ENCODE peak calls at places on chromosomes 7 and 10, in six cellular contexts. One of them, this sample, is unnamed.

GRCh38 chr10:121698336-121698735 is 100.1 kb upstream of the FGFR2 start:
- DNase-seq in brain microvascular endothelial cell: no peak
- DNase-seq in foreskin fibroblast: no peak
- DNase-seq in coronary artery: no peak
- DNase-seq in IMR-90: no peak
- DNase-seq in OCI-LY7: no peak
- DNase-seq in this sample: no peak

GRCh38 chr10:43355749-43356371 is 15.6 kb upstream of the FXYD4 start:
- DNase-seq in brain microvascular endothelial cell: peak
- DNase-seq in foreskin fibroblast: peak
- DNase-seq in coronary artery: no peak
- DNase-seq in IMR-90: no peak
- DNase-seq in OCI-LY7: no peak
- DNase-seq in this sample: no peak

GRCh38 chr10:75097666-75098285 is 13.7 kb upstream of the SAMD8 start:
- DNase-seq in brain microvascular endothelial cell: peak
- DNase-seq in foreskin fibroblast: peak
- DNase-seq in coronary artery: no peak
- DNase-seq in IMR-90: peak
- DNase-seq in OCI-LY7: peak
- DNase-seq in this sample: peak

GRCh38 chr10:46522295-46523118 is 34.0 kb downstream of the GPRIN2 start:
- DNase-seq in brain microvascular endothelial cell: no peak
- DNase-seq in foreskin fibroblast: no peak
- DNase-seq in coronary artery: no peak
- DNase-seq in IMR-90: no peak
- DNase-seq in OCI-LY7: no peak
- DNase-seq in this sample: no peak

GRCh38 chr10:112952282-112952991 is 2.4 kb downstream of the TCF7L2 start:
- DNase-seq in brain microvascular endothelial cell: no peak
- DNase-seq in foreskin fibroblast: peak
- DNase-seq in coronary artery: no peak
- DNase-seq in IMR-90: peak
- DNase-seq in OCI-LY7: no peak
- DNase-seq in this sample: peak

GRCh38 chr7:95607477-95608010 is 11.2 kb upstream of the PDK4 start:
- DNase-seq in brain microvascular endothelial cell: no peak
- DNase-seq in foreskin fibroblast: no peak
- DNase-seq in coronary artery: no peak
- DNase-seq in IMR-90: no peak
- DNase-seq in OCI-LY7: no peak
- DNase-seq in this sample: peak

GRCh38 chr10:131771634-131772358 is 129.0 kb upstream of the PPP2R2D start:
- DNase-seq in brain microvascular endothelial cell: no peak
- DNase-seq in foreskin fibroblast: no peak
- DNase-seq in coronary artery: no peak
- DNase-seq in IMR-90: no peak
- DNase-seq in OCI-LY7: no peak
- DNase-seq in this sample: no peak

GRCh38 chr7:1961776-1962276 is 270.9 kb downstream of the MAD1L1 start:
- DNase-seq in brain microvascular endothelial cell: peak
- DNase-seq in foreskin fibroblast: peak
- DNase-seq in coronary artery: no peak
- DNase-seq in IMR-90: peak
- DNase-seq in OCI-LY7: no peak
- DNase-seq in this sample: peak

GRCh38 chr7:28808786-28809533 is 149.2 kb downstream of the TRIL start:
- DNase-seq in brain microvascular endothelial cell: no peak
- DNase-seq in foreskin fibroblast: peak
- DNase-seq in coronary artery: no peak
- DNase-seq in IMR-90: peak
- DNase-seq in OCI-LY7: peak
- DNase-seq in this sample: no peak

GRCh38 chr7:138773176-138773575 is 24.6 kb upstream of the TMEM213 start:
- DNase-seq in brain microvascular endothelial cell: no peak
- DNase-seq in foreskin fibroblast: no peak
- DNase-seq in coronary artery: no peak
- DNase-seq in IMR-90: no peak
- DNase-seq in OCI-LY7: no peak
- DNase-seq in this sample: no peak

GRCh38 chr10:50624866-50625491 is 1.2 kb upstream of the SGMS1 start:
- DNase-seq in brain microvascular endothelial cell: peak
- DNase-seq in foreskin fibroblast: peak
- DNase-seq in coronary artery: no peak
- DNase-seq in IMR-90: peak
- DNase-seq in OCI-LY7: peak
- DNase-seq in this sample: peak

GRCh38 chr10:119413738-119414611 is 128.5 kb downstream of the RGS10 start:
- DNase-seq in brain microvascular endothelial cell: peak
- DNase-seq in foreskin fibroblast: peak
- DNase-seq in coronary artery: no peak
- DNase-seq in IMR-90: peak
- DNase-seq in OCI-LY7: no peak
- DNase-seq in this sample: peak

GRCh38 chr7:106767498-106768323 is 97.4 kb upstream of the PIK3CG start:
- DNase-seq in brain microvascular endothelial cell: no peak
- DNase-seq in foreskin fibroblast: peak
- DNase-seq in coronary artery: no peak
- DNase-seq in IMR-90: peak
- DNase-seq in OCI-LY7: peak
- DNase-seq in this sample: peak

GRCh38 chr10:48568546-48568945 is 36.3 kb downstream of the ARHGAP22 start:
- DNase-seq in brain microvascular endothelial cell: no peak
- DNase-seq in foreskin fibroblast: no peak
- DNase-seq in coronary artery: peak
- DNase-seq in IMR-90: no peak
- DNase-seq in OCI-LY7: no peak
- DNase-seq in this sample: no peak

GRCh38 chr10:132406750-132407149 is 9.8 kb downstream of the PWWP2B start:
- DNase-seq in brain microvascular endothelial cell: no peak
- DNase-seq in foreskin fibroblast: no peak
- DNase-seq in coronary artery: no peak
- DNase-seq in IMR-90: no peak
- DNase-seq in OCI-LY7: no peak
- DNase-seq in this sample: no peak

GRCh38 chr10:114024876-114025609 is 18.6 kb upstream of the ADRB1 start:
- DNase-seq in brain microvascular endothelial cell: no peak
- DNase-seq in foreskin fibroblast: peak
- DNase-seq in coronary artery: no peak
- DNase-seq in IMR-90: peak
- DNase-seq in OCI-LY7: peak
- DNase-seq in this sample: peak

DNA sequence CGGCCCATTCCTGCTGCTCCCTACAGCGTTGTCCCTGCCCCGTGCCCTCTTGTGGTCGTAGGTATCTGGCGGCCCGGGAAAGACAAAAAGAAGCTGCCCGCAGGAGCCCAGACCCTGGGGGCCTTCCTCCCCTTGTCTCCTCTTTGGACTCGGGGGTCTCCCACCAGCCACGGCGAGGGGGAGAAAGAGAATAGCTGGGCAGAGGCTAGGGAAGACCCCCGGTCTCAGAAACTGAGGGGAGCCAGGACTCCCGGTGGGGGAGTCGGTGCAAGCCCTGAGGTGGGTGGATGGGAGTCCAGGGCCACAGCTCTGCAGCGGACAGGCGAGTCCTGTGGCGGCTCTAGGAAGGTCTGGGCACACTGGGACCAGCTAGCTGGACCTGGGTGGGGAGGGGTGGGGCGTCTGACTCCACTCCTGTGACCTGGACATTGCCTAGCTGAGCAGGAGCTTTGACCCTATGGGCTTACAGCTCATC is 1.3 kb upstream of the SH2D4B start:
- DNase-seq in brain microvascular endothelial cell: no peak
- DNase-seq in foreskin fibroblast: no peak
- DNase-seq in coronary artery: no peak
- DNase-seq in IMR-90: no peak
- DNase-seq in OCI-LY7: no peak
- DNase-seq in this sample: no peak
- H3K4me3 ChIP-seq in brain microvascular endothelial cell: no peak
- H3K4me3 ChIP-seq in foreskin fibroblast: peak
- H3K4me3 ChIP-seq in coronary artery: peak
- H3K4me3 ChIP-seq in IMR-90: no peak
- H3K4me3 ChIP-seq in OCI-LY7: peak
- H3K4me3 ChIP-seq in this sample: no peak

GRCh38 chr7:123211545-123211944 is 11.8 kb upstream of the SLC13A1 start:
- DNase-seq in brain microvascular endothelial cell: no peak
- DNase-seq in foreskin fibroblast: no peak
- DNase-seq in coronary artery: no peak
- DNase-seq in IMR-90: no peak
- DNase-seq in OCI-LY7: no peak
- DNase-seq in this sample: no peak

GRCh38 chr7:123209786-123210185 is 10.0 kb upstream of the SLC13A1 start:
- DNase-seq in brain microvascular endothelial cell: peak
- DNase-seq in foreskin fibroblast: no peak
- DNase-seq in coronary artery: no peak
- DNase-seq in IMR-90: no peak
- DNase-seq in OCI-LY7: no peak
- DNase-seq in this sample: no peak

GRCh38 chr7:123204206-123204835 is 4.6 kb upstream of the SLC13A1 start:
- DNase-seq in brain microvascular endothelial cell: no peak
- DNase-seq in foreskin fibroblast: no peak
- DNase-seq in coronary artery: no peak
- DNase-seq in IMR-90: no peak
- DNase-seq in OCI-LY7: no peak
- DNase-seq in this sample: no peak

GRCh38 chr7:123210986-123211385 is 11.2 kb upstream of the SLC13A1 start:
- DNase-seq in brain microvascular endothelial cell: no peak
- DNase-seq in foreskin fibroblast: no peak
- DNase-seq in coronary artery: no peak
- DNase-seq in IMR-90: no peak
- DNase-seq in OCI-LY7: no peak
- DNase-seq in this sample: peak

DNA sequence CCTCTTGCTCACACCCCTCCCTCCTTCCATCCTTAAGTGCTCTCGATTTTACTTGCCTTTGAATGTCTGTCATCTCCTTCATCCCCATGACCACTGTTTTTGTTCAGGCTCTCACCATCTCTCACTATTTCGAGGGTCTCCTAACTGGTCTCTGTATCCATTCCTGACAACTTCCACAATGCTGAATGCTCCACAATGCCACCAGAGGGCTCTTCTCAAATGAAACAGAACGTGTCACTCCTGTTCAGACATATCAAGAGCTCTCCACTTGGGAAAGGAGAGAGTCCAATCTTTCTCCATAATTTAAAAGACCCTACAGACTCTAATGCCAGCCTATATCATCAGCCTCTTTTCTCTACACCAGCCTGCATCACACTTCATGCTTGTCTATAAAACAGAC is 9.0 kb upstream of the SLC13A1 start:
- DNase-seq in brain microvascular endothelial cell: peak
- DNase-seq in foreskin fibroblast: no peak
- DNase-seq in coronary artery: no peak
- DNase-seq in IMR-90: no peak
- DNase-seq in OCI-LY7: peak
- DNase-seq in this sample: peak
- TF ChIP-seq CTCF in brain microvascular endothelial cell: peak
- TF ChIP-seq CTCF in foreskin fibroblast: no peak
- TF ChIP-seq CTCF in coronary artery: no peak
- TF ChIP-seq CTCF in IMR-90: no peak
- TF ChIP-seq CTCF in OCI-LY7: peak
- TF ChIP-seq CTCF in this sample: peak

GRCh38 chr10:14009315-14010082 is 321.2 kb downstream of the FRMD4A start:
- DNase-seq in brain microvascular endothelial cell: peak
- DNase-seq in foreskin fibroblast: peak
- DNase-seq in coronary artery: no peak
- DNase-seq in IMR-90: peak
- DNase-seq in OCI-LY7: no peak
- DNase-seq in this sample: peak

GRCh38 chr10:14010827-14011574 is 319.7 kb downstream of the FRMD4A start:
- DNase-seq in brain microvascular endothelial cell: no peak
- DNase-seq in foreskin fibroblast: no peak
- DNase-seq in coronary artery: no peak
- DNase-seq in IMR-90: no peak
- DNase-seq in OCI-LY7: no peak
- DNase-seq in this sample: no peak

GRCh38 chr10:14014423-14014822 is 316.3 kb downstream of the FRMD4A start:
- DNase-seq in brain microvascular endothelial cell: no peak
- DNase-seq in foreskin fibroblast: no peak
- DNase-seq in coronary artery: no peak
- DNase-seq in IMR-90: no peak
- DNase-seq in OCI-LY7: no peak
- DNase-seq in this sample: no peak

GRCh38 chr10:14008648-14009072 is 322.1 kb downstream of the FRMD4A start:
- DNase-seq in brain microvascular endothelial cell: no peak
- DNase-seq in foreskin fibroblast: no peak
- DNase-seq in coronary artery: no peak
- DNase-seq in IMR-90: peak
- DNase-seq in OCI-LY7: no peak
- DNase-seq in this sample: no peak

DNA sequence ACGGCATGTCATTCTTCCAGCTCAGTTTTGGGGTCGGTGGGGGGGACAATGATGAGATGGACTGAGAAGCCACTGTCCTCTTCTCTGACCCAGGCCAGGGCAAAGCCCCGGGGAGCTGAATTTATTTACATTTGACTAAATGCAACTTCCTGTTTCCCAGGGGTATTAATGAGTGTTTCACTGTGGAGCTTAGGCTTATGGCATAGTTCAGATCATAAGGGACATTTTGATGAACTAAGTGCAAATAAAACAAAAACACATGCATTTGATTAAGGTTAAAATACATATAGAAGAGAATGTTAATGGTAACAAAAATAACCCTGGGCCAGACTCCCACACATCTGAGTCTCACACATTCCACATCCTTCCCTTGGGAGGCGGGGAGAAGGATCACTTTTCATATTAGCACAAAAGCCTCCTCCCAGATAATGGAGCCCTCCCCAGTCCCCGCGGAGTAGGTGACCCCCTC is 320.6 kb downstream of the FRMD4A start:
- DNase-seq in brain microvascular endothelial cell: peak
- DNase-seq in foreskin fibroblast: peak
- DNase-seq in coronary artery: no peak
- DNase-seq in IMR-90: peak
- DNase-seq in OCI-LY7: no peak
- DNase-seq in this sample: peak
- H3K4me3 ChIP-seq in brain microvascular endothelial cell: peak
- H3K4me3 ChIP-seq in foreskin fibroblast: peak
- H3K4me3 ChIP-seq in coronary artery: peak
- H3K4me3 ChIP-seq in IMR-90: peak
- H3K4me3 ChIP-seq in OCI-LY7: no peak
- H3K4me3 ChIP-seq in this sample: peak

GRCh38 chr10:76558586-76558985 is 1079.0 kb downstream of the KCNMA1 start:
- DNase-seq in brain microvascular endothelial cell: peak
- DNase-seq in foreskin fibroblast: peak
- DNase-seq in coronary artery: no peak
- DNase-seq in IMR-90: peak
- DNase-seq in OCI-LY7: no peak
- DNase-seq in this sample: peak

GRCh38 chr10:76563286-76563685 is 1074.3 kb downstream of the KCNMA1 start:
- DNase-seq in brain microvascular endothelial cell: no peak
- DNase-seq in foreskin fibroblast: no peak
- DNase-seq in coronary artery: no peak
- DNase-seq in IMR-90: no peak
- DNase-seq in OCI-LY7: no peak
- DNase-seq in this sample: no peak

GRCh38 chr10:76558996-76559888 is 1078.4 kb downstream of the KCNMA1 start:
- DNase-seq in brain microvascular endothelial cell: no peak
- DNase-seq in foreskin fibroblast: peak
- DNase-seq in coronary artery: no peak
- DNase-seq in IMR-90: peak
- DNase-seq in OCI-LY7: no peak
- DNase-seq in this sample: peak

GRCh38 chr10:76559889-76560215 is 1077.8 kb downstream of the KCNMA1 start:
- DNase-seq in brain microvascular endothelial cell: no peak
- DNase-seq in foreskin fibroblast: peak
- DNase-seq in coronary artery: no peak
- DNase-seq in IMR-90: peak
- DNase-seq in OCI-LY7: no peak
- DNase-seq in this sample: no peak

GRCh38 chr10:76560338-76560737 is 1077.3 kb downstream of the KCNMA1 start:
- DNase-seq in brain microvascular endothelial cell: no peak
- DNase-seq in foreskin fibroblast: no peak
- DNase-seq in coronary artery: no peak
- DNase-seq in IMR-90: no peak
- DNase-seq in OCI-LY7: no peak
- DNase-seq in this sample: no peak
- TF ChIP-seq CTCF in brain microvascular endothelial cell: no peak
- TF ChIP-seq CTCF in foreskin fibroblast: no peak
- TF ChIP-seq CTCF in coronary artery: no peak
- TF ChIP-seq CTCF in IMR-90: no peak
- TF ChIP-seq CTCF in OCI-LY7: no peak
- TF ChIP-seq CTCF in this sample: no peak